ENCODE peak calls at places on chromosomes 4 and X, in four cellular contexts. U is A549, S is GM12878, I is K562. F is an unnamed sample.
A peak's percentile ranks its signal among the peaks of the same experiment; 100 is the strongest.

GRCh38 chr4:94803181-94803580 is 45.4 kb downstream of the BMPR1B start:
- DNase-seq in U (no peak), S (no peak), I (no peak), F (no peak)

GRCh38 chr4:101944649-101945048 is 154.1 kb downstream of the BANK1 start:
- DNase-seq in U (no peak), S (no peak), I (no peak), F (peak; percentile 56)

GRCh38 chr4:171449082-171449481 is 364.1 kb upstream of the GALNTL6 start:
- DNase-seq in U (no peak), S (no peak), I (no peak), F (no peak)

GRCh38 chr4:2927016-2927695 is 36.0 kb downstream of the NOP14 start:
- DNase-seq in U (no peak), S (no peak), I (no peak), F (no peak)

GRCh38 chr4:179709961-179710624 is 2267.9 kb upstream of the AGA start:
- DNase-seq in U (no peak), S (no peak), I (no peak), F (no peak)

GRCh38 chr4:185011408-185011807 is 6.9 kb upstream of the HELT start:
- DNase-seq in U (no peak), S (no peak), I (peak; percentile 25), F (no peak)

GRCh38 chr4:170849969-170850368 is 760.2 kb upstream of the AADAT start:
- DNase-seq in U (no peak), S (peak; percentile 15), I (no peak), F (no peak)

GRCh38 chrX:14697453-14697852 is 168.1 kb downstream of the GLRA2 start:
- DNase-seq in U (peak; percentile 18), S (no peak), I (peak; percentile 12), F (no peak)

GRCh38 chr4:184962125-184962638 is 56.1 kb upstream of the HELT start:
- DNase-seq in U (no peak), S (no peak), I (no peak), F (no peak)

GRCh38 chr4:126358041-126358440 is 1043.3 kb downstream of the FAT4 start:
- DNase-seq in U (no peak), S (no peak), I (no peak), F (no peak)

GRCh38 chrX:119605398-119605738 is 856 bp downstream of the NKRF start:
- DNase-seq in U (peak; percentile 28), S (no peak), I (no peak), F (no peak)

GRCh38 chrX:47991263-47992092 is 12.3 kb downstream of the ZNF182 start:
- DNase-seq in U (no peak), S (no peak), I (no peak), F (peak; percentile 53)

GRCh38 chr4:34261799-34262314 is 1982.5 kb downstream of the ARAP2 start:
- DNase-seq in U (no peak), S (no peak), I (no peak), F (no peak)

GRCh38 chr4:108917255-108917654 is 154.4 kb upstream of the ETNPPL start:
- DNase-seq in U (no peak), S (no peak), I (no peak), F (no peak)

GRCh38 chrX:45668686-45669443 is 468.2 kb upstream of the DIPK2B start:
- DNase-seq in U (no peak), S (no peak), I (no peak), F (peak; percentile 95)

GRCh38 chrX:149718757-149719156 is 6.9 kb downstream of the MAGEA11 start:
- DNase-seq in U (no peak), S (no peak), I (no peak), F (no peak)

GRCh38 chr4:118981839-118982381 is 93.3 kb downstream of the SYNPO2 start:
- DNase-seq in U (peak; percentile 50), S (no peak), I (peak; percentile 48), F (peak; percentile 96)

GRCh38 chrX:97057349-97057909 is 173.7 kb downstream of the RPA4 start:
- DNase-seq in U (no peak), S (no peak), I (no peak), F (no peak)

GRCh38 chrX:19725545-19726102 is 161.8 kb downstream of the SH3KBP1 start:
- DNase-seq in U (no peak), S (no peak), I (no peak), F (peak; percentile 12)

GRCh38 chr4:168516841-168517240 is 20.0 kb downstream of the PALLD start:
- DNase-seq in U (no peak), S (no peak), I (no peak), F (no peak)

GRCh38 chr4:12022409-12022808 is 593.7 kb upstream of the HS3ST1 start:
- DNase-seq in U (no peak), S (no peak), I (no peak), F (no peak)

GRCh38 chr4:103757631-103758030 is 37.8 kb upstream of the TACR3 start:
- DNase-seq in U (no peak), S (no peak), I (no peak), F (no peak)

GRCh38 chrX:114675365-114675764 is 91.5 kb downstream of the HTR2C start:
- DNase-seq in U (no peak), S (no peak), I (no peak), F (no peak)

GRCh38 chr4:87975466-87975865 is at the start of gene SPP1:
- DNase-seq in U (peak; percentile 25), S (no peak), I (no peak), F (peak; percentile 13)

GRCh38 chrX:53048169-53049126 is at the start of gene GPR173:
- DNase-seq in U (no peak), S (no peak), I (no peak), F (peak; percentile 66)

GRCh38 chr4:22986881-22987280 is 294.1 kb downstream of the GBA3 start:
- DNase-seq in U (no peak), S (no peak), I (no peak), F (no peak)

GRCh38 chrX:119870626-119871131 is 854 bp downstream of the RNF113A start:
- DNase-seq in U (no peak), S (no peak), I (no peak), F (peak; percentile 23)

GRCh38 chr4:59608466-59608865 is 1591.7 kb upstream of the ADGRL3 start:
- DNase-seq in U (no peak), S (no peak), I (no peak), F (no peak)

GRCh38 chrX:71366674-71367256 is 608 bp downstream of the TAF1 start:
- DNase-seq in U (peak; percentile 7), S (no peak), I (peak; percentile 22), F (peak; percentile 16)

GRCh38 chr4:7684294-7684693 is 249.6 kb upstream of the PSAPL1 start:
- DNase-seq in U (no peak), S (no peak), I (no peak), F (no peak)

GRCh38 chrX:140503714-140504351 is 1.0 kb downstream of the SOX3 start:
- DNase-seq in U (no peak), S (no peak), I (no peak), F (peak; percentile 7)

GRCh38 chr4:2281575-2282343 is 19.9 kb upstream of the MXD4 start:
- DNase-seq in U (no peak), S (peak; percentile 41), I (no peak), F (no peak)

GRCh38 chrX:13898084-13898483 is 81.2 kb upstream of the GPM6B start:
- DNase-seq in U (no peak), S (peak; percentile 13), I (no peak), F (peak; percentile 22)

GRCh38 chr4:3389879-3390840 is 51.6 kb upstream of the HGFAC start:
- DNase-seq in U (no peak), S (no peak), I (no peak), F (no peak)

GRCh38 chrX:39764441-39764914 is 333.3 kb downstream of the BCOR start:
- DNase-seq in U (no peak), S (no peak), I (no peak), F (peak; percentile 34)

GRCh38 chr4:184416913-184417734 is 57.2 kb downstream of the IRF2 start:
- DNase-seq in U (no peak), S (peak; percentile 48), I (no peak), F (peak; percentile 14)

GRCh38 chr4:148261861-148262260 is 180.4 kb downstream of the NR3C2 start:
- DNase-seq in U (no peak), S (no peak), I (no peak), F (peak; percentile 1)
- TF ChIP-seq CEBPB in U (no peak), S (no peak), I (no peak), F (no peak)

DNA sequence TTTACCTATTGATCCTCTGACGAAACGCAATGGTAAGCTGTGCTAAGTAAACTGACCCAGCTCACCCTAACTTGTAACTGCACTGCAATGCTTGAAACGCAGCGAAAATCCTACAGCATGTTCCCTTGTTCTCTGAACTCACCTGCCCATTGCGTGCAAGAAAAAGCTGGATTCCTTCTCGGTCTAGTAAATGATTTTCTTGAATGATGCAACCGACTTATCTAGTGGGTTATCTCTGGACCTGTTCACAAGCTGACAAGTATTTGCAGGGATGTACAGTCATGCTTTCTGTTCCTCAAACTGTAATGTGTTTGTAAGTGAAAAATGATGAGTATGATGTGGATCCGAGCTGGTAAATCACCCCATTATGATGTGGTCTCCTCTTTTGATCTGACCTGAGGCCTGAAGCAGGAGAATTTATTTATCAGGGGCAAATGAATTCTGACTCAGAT is 140.1 kb downstream of the BTC start:
- DNase-seq in U (peak; percentile 59), S (peak; percentile 21), I (no peak), F (peak; percentile 43)
- TF ChIP-seq RCOR1 in U (no peak), S (no peak), I (peak; percentile 68), F (no peak)

GRCh38 chr4:18691431-18692200 is 670.1 kb upstream of the LCORL start:
- DNase-seq in U (no peak), S (no peak), I (no peak), F (no peak)
- TF ChIP-seq CEBPB in U (no peak), S (no peak), I (no peak), F (no peak)

GRCh38 chr4:111281219-111281618 is 658.3 kb upstream of the PITX2 start:
- DNase-seq in U (no peak), S (no peak), I (no peak), F (no peak)
- TF ChIP-seq RCOR1 in U (no peak), S (no peak), I (no peak), F (no peak)

GRCh38 chrX:17622331-17622730 is 115.0 kb upstream of the SCML1 start:
- DNase-seq in U (no peak), S (no peak), I (no peak), F (no peak)
- TF ChIP-seq CEBPB in U (no peak), S (no peak), I (no peak), F (no peak)

DNA sequence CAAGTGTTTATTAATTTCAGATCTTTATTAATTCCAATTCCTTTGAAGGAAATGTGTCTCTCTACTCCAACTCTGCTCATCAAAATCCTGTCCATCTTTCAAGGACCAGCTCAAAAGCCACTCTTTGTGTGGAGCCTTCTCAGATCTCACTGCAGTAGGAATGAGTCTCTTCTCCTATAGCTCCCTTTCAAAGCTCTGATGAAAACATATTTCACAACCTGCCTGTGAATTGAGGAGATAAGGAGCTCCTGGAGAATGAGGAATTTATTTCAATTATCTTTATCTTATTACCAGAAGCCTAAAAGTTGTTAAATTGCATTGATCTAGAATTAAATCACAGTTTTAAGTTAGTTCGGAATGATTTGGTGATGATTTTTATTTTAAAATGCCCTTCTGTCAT is 92.6 kb upstream of the TRPC3 start:
- DNase-seq in U (no peak), S (no peak), I (no peak), F (peak; percentile 11)
- TF ChIP-seq RCOR1 in U (no peak), S (no peak), I (no peak), F (no peak)

GRCh38 chr4:111045992-111046391 is 423.1 kb upstream of the PITX2 start:
- DNase-seq in U (no peak), S (no peak), I (peak; percentile 10), F (no peak)
- TF ChIP-seq CEBPB in U (no peak), S (no peak), I (no peak), F (no peak)

GRCh38 chr4:98688416-98689290 is 30.2 kb upstream of the TSPAN5 start:
- DNase-seq in U (peak; percentile 5), S (no peak), I (peak; percentile 62), F (peak; percentile 70)
- TF ChIP-seq RCOR1 in U (no peak), S (no peak), I (peak; percentile 59), F (no peak)

F was measured in IMR-90.